ENCODE peak calls at places on chromosome 16, in four cellular contexts. One of them, this sample, is unnamed. For H3K36me3, H3K4me1 and H3K27me3, the result is how much of the 10 kb centered on the place peaks cover.

GRCh38 chr16:84959784-84960417 is 51.4 kb downstream of the ZDHHC7 start:
- DNase-seq in heart right ventricle: no peak
- DNase-seq in PC-9: peak
- DNase-seq in right atrium auricular region: no peak
- DNase-seq in this sample: no peak

GRCh38 chr16:30051518-30051917 is 14.0 kb upstream of the ALDOA start:
- DNase-seq in right atrium auricular region: no peak
- DNase-seq in heart right ventricle: no peak
- DNase-seq in PC-9: peak
- DNase-seq in this sample: no peak

GRCh38 chr16:81744911-81745310 is 34.2 kb upstream of the PLCG2 start:
- DNase-seq in PC-9: no peak
- DNase-seq in right atrium auricular region: no peak
- DNase-seq in heart right ventricle: no peak
- DNase-seq in this sample: no peak

GRCh38 chr16:30567160-30567990 is 4.1 kb downstream of the ZNF688 start:
- DNase-seq in PC-9: peak
- DNase-seq in heart right ventricle: no peak
- DNase-seq in right atrium auricular region: no peak
- DNase-seq in this sample: no peak

GRCh38 chr16:86977076-86977676 is 340.0 kb downstream of the C16orf95 start:
- DNase-seq in heart right ventricle: no peak
- DNase-seq in right atrium auricular region: no peak
- DNase-seq in PC-9: no peak
- DNase-seq in this sample: no peak

GRCh38 chr16:17397499-17397891 is 73.3 kb downstream of the XYLT1 start:
- DNase-seq in right atrium auricular region: no peak
- DNase-seq in PC-9: no peak
- DNase-seq in heart right ventricle: no peak
- DNase-seq in this sample: no peak

GRCh38 chr16:79970551-79971236 is 370.2 kb upstream of the MAF start:
- DNase-seq in right atrium auricular region: peak
- DNase-seq in heart right ventricle: peak
- DNase-seq in PC-9: no peak
- DNase-seq in this sample: no peak

GRCh38 chr16:85389679-85390470 is 223.2 kb upstream of the GSE1 start:
- DNase-seq in right atrium auricular region: no peak
- DNase-seq in PC-9: no peak
- DNase-seq in heart right ventricle: peak
- DNase-seq in this sample: no peak

GRCh38 chr16:85303354-85303883 is 191.1 kb upstream of the CIBAR2 start:
- DNase-seq in PC-9: no peak
- DNase-seq in right atrium auricular region: no peak
- DNase-seq in heart right ventricle: peak
- DNase-seq in this sample: no peak

GRCh38 chr16:152141-153128 is at the start of gene HBZ:
- DNase-seq in right atrium auricular region: no peak
- DNase-seq in PC-9: no peak
- DNase-seq in heart right ventricle: no peak
- DNase-seq in this sample: no peak

GRCh38 chr16:88705746-88706287 is 391 bp downstream of the RNF166 start:
- DNase-seq in PC-9: no peak
- DNase-seq in right atrium auricular region: no peak
- DNase-seq in heart right ventricle: no peak
- DNase-seq in this sample: no peak

GRCh38 chr16:10485698-10486382 is 94.6 kb downstream of the EMP2 start:
- DNase-seq in heart right ventricle: no peak
- DNase-seq in right atrium auricular region: no peak
- DNase-seq in PC-9: peak
- DNase-seq in this sample: no peak

GRCh38 chr16:66205287-66206167 is 161.0 kb upstream of the CDH5 start:
- DNase-seq in heart right ventricle: no peak
- DNase-seq in PC-9: no peak
- DNase-seq in right atrium auricular region: peak
- DNase-seq in this sample: no peak

GRCh38 chr16:68458551-68458950 is 10.2 kb upstream of the SMPD3 start:
- DNase-seq in PC-9: no peak
- DNase-seq in right atrium auricular region: no peak
- DNase-seq in heart right ventricle: no peak
- DNase-seq in this sample: no peak

GRCh38 chr16:73433493-73434307 is 385.8 kb upstream of the ZFHX3 start:
- DNase-seq in right atrium auricular region: no peak
- DNase-seq in PC-9: no peak
- DNase-seq in heart right ventricle: no peak
- DNase-seq in this sample: no peak

GRCh38 chr16:29995330-29995910 is at the start of gene HIRIP3:
- DNase-seq in heart right ventricle: peak
- DNase-seq in PC-9: peak
- DNase-seq in right atrium auricular region: peak
- DNase-seq in this sample: no peak

GRCh38 chr16:89924298-89924924 is 1.3 kb downstream of the TUBB3 start:
- DNase-seq in right atrium auricular region: no peak
- DNase-seq in PC-9: no peak
- DNase-seq in heart right ventricle: no peak
- DNase-seq in this sample: no peak

GRCh38 chr16:23590181-23590580 is 5.9 kb downstream of the NDUFAB1 start:
- DNase-seq in right atrium auricular region: no peak
- DNase-seq in PC-9: no peak
- DNase-seq in heart right ventricle: no peak
- DNase-seq in this sample: no peak

GRCh38 chr16:88888057-88888777 is 21.8 kb upstream of the PABPN1L start:
- DNase-seq in PC-9: no peak
- DNase-seq in heart right ventricle: no peak
- DNase-seq in right atrium auricular region: no peak
- DNase-seq in this sample: no peak

GRCh38 chr16:2061023-2061422 is 13.2 kb downstream of the TSC2 start:
- DNase-seq in heart right ventricle: no peak
- DNase-seq in right atrium auricular region: no peak
- DNase-seq in PC-9: no peak
- DNase-seq in this sample: no peak
- H3K36me3 ChIP-seq in heart right ventricle: half or more
- H3K36me3 ChIP-seq in right atrium auricular region: under half
- H3K36me3 ChIP-seq in PC-9: under half
- H3K36me3 ChIP-seq in this sample: under half

GRCh38 chr16:83530293-83530692 is 277.5 kb upstream of the HSBP1 start:
- DNase-seq in PC-9: no peak
- DNase-seq in right atrium auricular region: no peak
- DNase-seq in heart right ventricle: no peak
- DNase-seq in this sample: no peak
- H3K4me1 ChIP-seq in PC-9: under half
- H3K4me1 ChIP-seq in right atrium auricular region: under half
- H3K4me1 ChIP-seq in heart right ventricle: under half
- H3K4me1 ChIP-seq in this sample: under half

GRCh38 chr16:74792225-74792624 is 17.6 kb upstream of the FA2H start:
- DNase-seq in right atrium auricular region: no peak
- DNase-seq in PC-9: no peak
- DNase-seq in heart right ventricle: no peak
- DNase-seq in this sample: no peak
- H3K27me3 ChIP-seq in right atrium auricular region: under half
- H3K27me3 ChIP-seq in PC-9: under half
- H3K27me3 ChIP-seq in heart right ventricle: under half
- H3K27me3 ChIP-seq in this sample: under half

GRCh38 chr16:11726008-11726407 is 16.6 kb downstream of the TXNDC11 start:
- DNase-seq in PC-9: no peak
- DNase-seq in right atrium auricular region: no peak
- DNase-seq in heart right ventricle: no peak
- DNase-seq in this sample: no peak
- H3K36me3 ChIP-seq in PC-9: under half
- H3K36me3 ChIP-seq in right atrium auricular region: half or more
- H3K36me3 ChIP-seq in heart right ventricle: half or more
- H3K36me3 ChIP-seq in this sample: under half